ENCODE peak calls at places on chromosome 1, in six cellular contexts. One of them, this sample, is unnamed.

GRCh38 chr1:67683736-67684525 is 1.1 kb upstream of the GADD45A start:
- DNase-seq in neural progenitor cell: no peak
- DNase-seq in IMR-90: peak; percentile 79
- DNase-seq in K562: peak; percentile 25
- DNase-seq in fibroblast of lung: peak; percentile 76
- DNase-seq in astrocyte: peak; percentile 67
- DNase-seq in this sample: no peak

GRCh38 chr1:198876371-198876871 is 237.6 kb downstream of the PTPRC start:
- DNase-seq in neural progenitor cell: peak; percentile 52
- DNase-seq in IMR-90: no peak
- DNase-seq in K562: no peak
- DNase-seq in fibroblast of lung: peak; percentile 38
- DNase-seq in astrocyte: no peak
- DNase-seq in this sample: no peak

GRCh38 chr1:14826731-14827326 is 228.3 kb downstream of the KAZN start:
- DNase-seq in neural progenitor cell: no peak
- DNase-seq in K562: no peak
- DNase-seq in fibroblast of lung: no peak
- DNase-seq in IMR-90: no peak
- DNase-seq in astrocyte: no peak
- DNase-seq in this sample: no peak

GRCh38 chr1:58017641-58018040 is 528.9 kb downstream of the OMA1 start:
- DNase-seq in K562: no peak
- DNase-seq in IMR-90: no peak
- DNase-seq in fibroblast of lung: no peak
- DNase-seq in neural progenitor cell: peak; percentile 15
- DNase-seq in astrocyte: no peak
- DNase-seq in this sample: no peak

GRCh38 chr1:21126324-21126723 is 50.4 kb downstream of the EIF4G3 start:
- DNase-seq in neural progenitor cell: no peak
- DNase-seq in K562: no peak
- DNase-seq in IMR-90: no peak
- DNase-seq in fibroblast of lung: no peak
- DNase-seq in astrocyte: no peak
- DNase-seq in this sample: no peak

GRCh38 chr1:156146749-156147405 is 6.5 kb upstream of the SEMA4A start:
- DNase-seq in K562: no peak
- DNase-seq in IMR-90: no peak
- DNase-seq in astrocyte: no peak
- DNase-seq in fibroblast of lung: no peak
- DNase-seq in neural progenitor cell: no peak
- DNase-seq in this sample: no peak

GRCh38 chr1:67166196-67166595 is at the start of gene IL23R:
- DNase-seq in K562: no peak
- DNase-seq in fibroblast of lung: no peak
- DNase-seq in neural progenitor cell: no peak
- DNase-seq in astrocyte: no peak
- DNase-seq in IMR-90: no peak
- DNase-seq in this sample: no peak

GRCh38 chr1:33060579-33061083 is 20.3 kb upstream of the AZIN2 start:
- DNase-seq in neural progenitor cell: no peak
- DNase-seq in fibroblast of lung: peak; percentile 99
- DNase-seq in IMR-90: peak; percentile 76
- DNase-seq in K562: peak; percentile 10
- DNase-seq in astrocyte: peak; percentile 98
- DNase-seq in this sample: no peak

GRCh38 chr1:60564856-60565445 is 491.4 kb upstream of the C1orf87 start:
- DNase-seq in neural progenitor cell: no peak
- DNase-seq in fibroblast of lung: peak; percentile 40
- DNase-seq in astrocyte: peak; percentile 39
- DNase-seq in K562: no peak
- DNase-seq in IMR-90: no peak
- DNase-seq in this sample: no peak

GRCh38 chr1:53685272-53686051 is 53.5 kb downstream of the GLIS1 start:
- DNase-seq in K562: no peak
- DNase-seq in fibroblast of lung: peak; percentile 68
- DNase-seq in neural progenitor cell: peak; percentile 54
- DNase-seq in IMR-90: peak; percentile 45
- DNase-seq in astrocyte: peak; percentile 42
- DNase-seq in this sample: no peak

GRCh38 chr1:19969898-19970660 is 9.3 kb downstream of the PLA2G2A start:
- DNase-seq in neural progenitor cell: no peak
- DNase-seq in K562: no peak
- DNase-seq in IMR-90: no peak
- DNase-seq in astrocyte: no peak
- DNase-seq in fibroblast of lung: no peak
- DNase-seq in this sample: no peak

GRCh38 chr1:119611701-119612113 is 36.4 kb downstream of the ZNF697 start:
- DNase-seq in K562: peak; percentile 76
- DNase-seq in neural progenitor cell: peak; percentile 84
- DNase-seq in IMR-90: no peak
- DNase-seq in fibroblast of lung: no peak
- DNase-seq in astrocyte: no peak
- DNase-seq in this sample: peak; percentile 64

GRCh38 chr1:154669464-154670282 is 61.7 kb upstream of the ADAR start:
- DNase-seq in neural progenitor cell: peak; percentile 87
- DNase-seq in astrocyte: peak; percentile 59
- DNase-seq in IMR-90: peak; percentile 69
- DNase-seq in fibroblast of lung: peak; percentile 70
- DNase-seq in K562: peak; percentile 60
- DNase-seq in this sample: peak; percentile 95

GRCh38 chr1:226677121-226678020 is 61.7 kb downstream of the ITPKB start:
- DNase-seq in fibroblast of lung: peak; percentile 84
- DNase-seq in neural progenitor cell: no peak
- DNase-seq in K562: no peak
- DNase-seq in astrocyte: peak; percentile 79
- DNase-seq in IMR-90: peak; percentile 87
- DNase-seq in this sample: peak; percentile 62

GRCh38 chr1:110070282-110070967 is at the start of gene ALX3:
- DNase-seq in IMR-90: no peak
- DNase-seq in fibroblast of lung: no peak
- DNase-seq in astrocyte: no peak
- DNase-seq in K562: no peak
- DNase-seq in neural progenitor cell: peak; percentile 51
- DNase-seq in this sample: no peak

GRCh38 chr1:110383311-110383990 is 7.4 kb downstream of the SLC16A4 start:
- DNase-seq in K562: no peak
- DNase-seq in IMR-90: no peak
- DNase-seq in fibroblast of lung: no peak
- DNase-seq in astrocyte: no peak
- DNase-seq in neural progenitor cell: no peak
- DNase-seq in this sample: no peak

GRCh38 chr1:203402609-203403337 is 51.9 kb upstream of the FMOD start:
- DNase-seq in K562: no peak
- DNase-seq in fibroblast of lung: peak; percentile 86
- DNase-seq in neural progenitor cell: no peak
- DNase-seq in IMR-90: peak; percentile 98
- DNase-seq in astrocyte: peak; percentile 87
- DNase-seq in this sample: no peak

GRCh38 chr1:110612060-110612745 is 6.0 kb upstream of the KCNA2 start:
- DNase-seq in IMR-90: no peak
- DNase-seq in fibroblast of lung: no peak
- DNase-seq in astrocyte: no peak
- DNase-seq in K562: no peak
- DNase-seq in neural progenitor cell: no peak
- DNase-seq in this sample: no peak

GRCh38 chr1:243896313-243896712 is 46.3 kb upstream of the AKT3 start:
- DNase-seq in neural progenitor cell: no peak
- DNase-seq in IMR-90: no peak
- DNase-seq in K562: no peak
- DNase-seq in astrocyte: no peak
- DNase-seq in fibroblast of lung: no peak
- DNase-seq in this sample: no peak

GRCh38 chr1:55696181-55696580 is 481.0 kb upstream of the USP24 start:
- DNase-seq in astrocyte: peak; percentile 96
- DNase-seq in neural progenitor cell: no peak
- DNase-seq in fibroblast of lung: peak; percentile 97
- DNase-seq in IMR-90: peak; percentile 98
- DNase-seq in K562: no peak
- DNase-seq in this sample: no peak

GRCh38 chr1:219523411-219523810 is 89.5 kb downstream of the ZC3H11B start:
- DNase-seq in neural progenitor cell: no peak
- DNase-seq in fibroblast of lung: no peak
- DNase-seq in IMR-90: no peak
- DNase-seq in astrocyte: no peak
- DNase-seq in K562: no peak
- DNase-seq in this sample: no peak

GRCh38 chr1:6338685-6339084 is 54.9 kb downstream of the ACOT7 start:
- DNase-seq in IMR-90: no peak
- DNase-seq in astrocyte: no peak
- DNase-seq in K562: no peak
- DNase-seq in fibroblast of lung: no peak
- DNase-seq in neural progenitor cell: peak; percentile 80
- DNase-seq in this sample: no peak

GRCh38 chr1:57874426-57874825 is 450.6 kb upstream of the DAB1 start:
- DNase-seq in fibroblast of lung: peak; percentile 87
- DNase-seq in IMR-90: no peak
- DNase-seq in neural progenitor cell: no peak
- DNase-seq in K562: no peak
- DNase-seq in astrocyte: peak; percentile 84
- DNase-seq in this sample: no peak

GRCh38 chr1:12549460-12550349 is 68.3 kb downstream of the DHRS3 start:
- DNase-seq in neural progenitor cell: peak; percentile 36
- DNase-seq in astrocyte: peak; percentile 98
- DNase-seq in K562: peak; percentile 74
- DNase-seq in fibroblast of lung: peak; percentile 98
- DNase-seq in IMR-90: peak; percentile 98
- DNase-seq in this sample: no peak

GRCh38 chr1:225694151-225694603 is 41.3 kb upstream of the ENAH start:
- DNase-seq in astrocyte: peak; percentile 84
- DNase-seq in IMR-90: peak; percentile 56
- DNase-seq in neural progenitor cell: no peak
- DNase-seq in K562: no peak
- DNase-seq in fibroblast of lung: peak; percentile 87
- DNase-seq in this sample: no peak

GRCh38 chr1:228101994-228102790 is 933 bp downstream of the C1orf35 start:
- DNase-seq in neural progenitor cell: peak; percentile 71
- DNase-seq in IMR-90: no peak
- DNase-seq in K562: peak; percentile 77
- DNase-seq in astrocyte: no peak
- DNase-seq in fibroblast of lung: peak; percentile 21
- DNase-seq in this sample: peak; percentile 60

GRCh38 chr1:212256404-212256803 is 28.8 kb upstream of the PPP2R5A start:
- DNase-seq in K562: no peak
- DNase-seq in IMR-90: no peak
- DNase-seq in neural progenitor cell: no peak
- DNase-seq in astrocyte: no peak
- DNase-seq in fibroblast of lung: no peak
- DNase-seq in this sample: no peak
- H3K9ac ChIP-seq in K562: no peak overlapping the region
- H3K9ac ChIP-seq in IMR-90: no peak overlapping the region
- H3K9ac ChIP-seq in neural progenitor cell: no peak overlapping the region
- H3K9ac ChIP-seq in astrocyte: no peak overlapping the region
- H3K9ac ChIP-seq in fibroblast of lung: no peak overlapping the region
- H3K9ac ChIP-seq in this sample: no peak overlapping the region

DNA sequence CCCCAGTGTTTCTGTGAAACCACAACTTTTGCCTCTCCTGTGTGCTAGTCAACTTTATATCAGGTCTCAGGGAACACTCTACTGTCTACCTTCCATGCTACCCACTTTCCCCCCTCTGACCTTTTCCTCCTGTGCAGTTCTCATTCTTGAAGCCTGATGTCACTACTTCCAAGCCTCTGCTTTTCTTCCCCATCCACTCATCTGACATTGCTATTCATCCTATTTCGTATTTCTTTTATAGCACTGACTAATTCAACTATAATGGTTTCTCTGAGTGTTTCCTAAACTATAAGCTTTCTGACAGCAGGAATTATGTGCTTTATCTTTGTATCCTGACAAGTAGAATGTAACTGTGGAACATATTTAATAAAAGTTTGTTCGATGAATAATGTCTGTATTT is 18.2 kb upstream of the DPH5 start:
- DNase-seq in astrocyte: peak; percentile 60
- DNase-seq in fibroblast of lung: peak; percentile 71
- DNase-seq in IMR-90: peak; percentile 70
- DNase-seq in K562: no peak
- DNase-seq in neural progenitor cell: no peak
- DNase-seq in this sample: no peak
- TF ChIP-seq CTCF in astrocyte: no peak
- TF ChIP-seq CTCF in fibroblast of lung: peak; percentile 8
- TF ChIP-seq CTCF in IMR-90: no peak
- TF ChIP-seq CTCF in K562: peak; percentile 27
- TF ChIP-seq CTCF in neural progenitor cell: no peak
- TF ChIP-seq CTCF in this sample: no peak

DNA sequence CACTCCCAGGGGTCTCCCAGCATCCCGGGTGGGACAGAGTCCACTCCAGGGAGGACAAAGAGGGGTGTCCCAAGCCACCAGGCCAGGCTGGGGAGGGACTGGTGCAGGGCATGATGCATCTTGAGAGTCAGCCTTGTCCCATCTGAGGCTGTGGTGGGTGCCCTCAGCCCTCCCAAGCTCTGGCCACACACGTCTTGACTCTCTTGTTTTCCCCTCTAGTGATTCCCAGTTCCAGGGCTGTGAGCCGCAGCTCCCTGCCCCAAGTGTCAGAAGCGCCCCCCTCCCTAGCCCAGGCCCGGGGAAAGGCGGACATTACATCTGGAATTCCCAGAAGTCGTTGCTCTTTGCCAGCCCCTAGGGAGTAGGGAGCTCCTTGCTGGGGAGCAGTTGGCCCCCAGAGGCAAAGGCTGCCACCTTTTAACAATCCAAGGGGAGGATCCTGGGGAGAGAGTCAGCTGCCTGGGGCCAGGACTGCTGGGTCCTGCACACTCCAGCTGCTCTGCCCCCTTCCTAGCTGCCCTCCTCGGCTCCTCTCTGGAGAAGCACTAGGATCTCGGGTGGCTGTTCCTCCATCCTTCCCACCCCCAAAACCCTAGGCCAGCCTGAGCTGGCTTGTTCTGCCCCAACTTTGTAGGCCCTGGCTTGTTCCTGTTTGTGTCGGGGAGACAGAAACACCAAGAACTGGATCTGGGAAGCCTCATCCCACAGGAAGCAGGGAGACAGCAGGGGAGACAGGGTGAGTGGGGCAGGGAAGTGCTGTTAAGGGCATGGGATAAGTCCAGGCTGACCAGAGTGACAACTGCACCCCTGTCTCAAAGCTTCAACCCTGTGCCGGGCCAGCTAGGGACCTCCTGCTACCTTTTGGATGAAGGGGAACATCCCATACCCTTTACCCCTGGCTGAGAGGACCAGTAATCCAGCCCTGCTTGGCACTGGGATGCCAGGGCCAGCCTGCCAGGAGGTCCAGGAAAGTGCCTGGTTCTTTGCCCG is 3.2 kb upstream of the PTPN7 start:
- DNase-seq in astrocyte: no peak
- DNase-seq in fibroblast of lung: no peak
- DNase-seq in IMR-90: no peak
- DNase-seq in K562: no peak
- DNase-seq in neural progenitor cell: no peak
- DNase-seq in this sample: no peak
- H3K4me3 ChIP-seq in astrocyte: no peak overlapping the region
- H3K4me3 ChIP-seq in fibroblast of lung: no peak overlapping the region
- H3K4me3 ChIP-seq in IMR-90: no peak overlapping the region
- H3K4me3 ChIP-seq in K562: peak overlapping the region; percentile 8
- H3K4me3 ChIP-seq in neural progenitor cell: no peak overlapping the region
- H3K4me3 ChIP-seq in this sample: no peak overlapping the region

DNA sequence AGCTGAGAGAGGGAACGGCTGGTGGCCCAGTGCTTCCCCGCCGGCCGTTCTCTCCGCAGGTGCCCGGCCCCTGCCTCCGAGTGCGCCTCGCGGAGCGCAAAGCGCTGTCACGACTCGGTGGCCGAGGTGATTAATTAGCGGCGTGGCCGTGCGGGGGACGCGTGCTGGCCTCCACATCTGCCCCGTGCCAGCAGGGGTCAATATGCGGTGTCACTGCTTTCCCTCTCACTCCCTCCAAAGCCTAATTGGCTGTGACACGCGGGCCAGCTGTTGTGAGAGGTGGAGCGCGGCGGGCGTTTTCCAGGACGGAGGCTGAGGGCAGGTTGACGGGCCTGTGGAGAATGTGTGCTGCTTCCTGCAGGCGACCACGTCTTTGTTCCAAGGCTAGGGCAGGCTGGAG is 239.0 kb downstream of the LMX1A start:
- DNase-seq in K562: no peak
- DNase-seq in IMR-90: no peak
- DNase-seq in astrocyte: no peak
- DNase-seq in neural progenitor cell: peak; percentile 77
- DNase-seq in fibroblast of lung: peak; percentile 2
- DNase-seq in this sample: no peak
- H3K9ac ChIP-seq in K562: no peak overlapping the region
- H3K9ac ChIP-seq in IMR-90: no peak overlapping the region
- H3K9ac ChIP-seq in astrocyte: no peak overlapping the region
- H3K9ac ChIP-seq in neural progenitor cell: no peak overlapping the region
- H3K9ac ChIP-seq in fibroblast of lung: no peak overlapping the region
- H3K9ac ChIP-seq in this sample: no peak overlapping the region

This sample was measured in MM.1S.